ENCODE peak calls at places on chromosome 7, in ten cellular contexts. X is spleen; Z is transverse colon; D is brain microvascular endothelial cell; Q is PC-9; F is CD4-positive, alpha-beta T cell; G is H9; P is IMR-90; K is tibial nerve; L is CD8-positive, alpha-beta T cell. R is an unnamed sample. For H3K27me3, the result is how much of the 10 kb centered on the place peaks cover.

GRCh38 chr7:147145194-147145593 is 1028.6 kb downstream of the CNTNAP2 start:
- DNase-seq in X (no peak), Z (no peak), D (no peak), Q (no peak), F (no peak), G (no peak), P (no peak), K (no peak), L (no peak), R (no peak)

GRCh38 chr7:1200045-1200444 is 32.6 kb upstream of the UNCX start:
- DNase-seq in X (no peak), Z (no peak), D (peak), Q (no peak), F (no peak), G (no peak), P (peak), K (no peak), L (no peak), R (no peak)

GRCh38 chr7:4747746-4748145 is 27.7 kb upstream of the AP5Z1 start:
- DNase-seq in X (no peak), Z (no peak), D (no peak), Q (no peak), F (no peak), G (no peak), P (no peak), K (no peak), L (no peak), R (no peak)

GRCh38 chr7:116679495-116679894 is 7.5 kb downstream of the MET start:
- DNase-seq in X (no peak), Z (no peak), D (no peak), Q (no peak), F (no peak), G (no peak), P (no peak), K (no peak), L (no peak), R (no peak)

GRCh38 chr7:94393251-94393758 is 1.4 kb upstream of the COL1A2 start:
- DNase-seq in X (no peak), Z (no peak), D (peak), Q (no peak), F (no peak), G (peak), P (peak), K (peak), L (no peak), R (no peak)

GRCh38 chr7:38211940-38212339 is 33.9 kb downstream of the STARD3NL start:
- DNase-seq in X (no peak), Z (no peak), D (no peak), Q (no peak), F (no peak), G (no peak), P (no peak), K (no peak), L (no peak), R (peak)

GRCh38 chr7:116561697-116562483 is 37.1 kb downstream of the CAV1 start:
- DNase-seq in X (no peak), Z (no peak), D (no peak), Q (no peak), F (no peak), G (no peak), P (peak), K (no peak), L (no peak), R (peak)

GRCh38 chr7:73871163-73872011 is 10.4 kb downstream of the TMEM270 start:
- DNase-seq in X (no peak), Z (peak), D (no peak), Q (no peak), F (no peak), G (peak), P (no peak), K (no peak), L (no peak), R (no peak)

GRCh38 chr7:36110584-36110983 is 42.5 kb upstream of the EEPD1 start:
- DNase-seq in X (no peak), Z (no peak), D (no peak), Q (peak), F (no peak), G (no peak), P (no peak), K (no peak), L (no peak), R (no peak)

GRCh38 chr7:131328387-131329175 is 905 bp downstream of the MKLN1 start:
- DNase-seq in X (no peak), Z (no peak), D (peak), Q (no peak), F (no peak), G (no peak), P (peak), K (no peak), L (no peak), R (no peak)

GRCh38 chr7:34309584-34309983 is 348.4 kb upstream of the NPSR1 start:
- DNase-seq in X (no peak), Z (no peak), D (no peak), Q (no peak), F (no peak), G (no peak), P (no peak), K (no peak), L (no peak), R (no peak)

GRCh38 chr7:38020134-38020533 is 99.7 kb downstream of the EPDR1 start:
- DNase-seq in X (no peak), Z (no peak), D (peak), Q (no peak), F (no peak), G (no peak), P (no peak), K (no peak), L (no peak), R (peak)

GRCh38 chr7:47763063-47763974 is 181.4 kb upstream of the TNS3 start:
- DNase-seq in X (no peak), Z (peak), D (peak), Q (peak), F (no peak), G (no peak), P (peak), K (peak), L (no peak), R (no peak)

GRCh38 chr7:27689045-27689877 is 26.6 kb upstream of the HIBADH start:
- DNase-seq in X (no peak), Z (peak), D (peak), Q (peak), F (no peak), G (peak), P (peak), K (no peak), L (no peak), R (no peak)

GRCh38 chr7:47988496-47989386 is 9.3 kb upstream of the HUS1 start:
- DNase-seq in X (no peak), Z (no peak), D (peak), Q (no peak), F (no peak), G (peak), P (peak), K (no peak), L (no peak), R (no peak)

GRCh38 chr7:81430150-81430549 is 339.7 kb downstream of the HGF start:
- DNase-seq in X (no peak), Z (no peak), D (no peak), Q (no peak), F (no peak), G (no peak), P (no peak), K (no peak), L (no peak), R (no peak)

GRCh38 chr7:43196379-43196778 is 83.9 kb downstream of the HECW1 start:
- DNase-seq in X (no peak), Z (no peak), D (no peak), Q (no peak), F (no peak), G (no peak), P (no peak), K (no peak), L (no peak), R (no peak)

GRCh38 chr7:2438775-2439174 is 35.4 kb downstream of the CHST12 start:
- DNase-seq in X (no peak), Z (no peak), D (no peak), Q (no peak), F (no peak), G (no peak), P (no peak), K (no peak), L (no peak), R (no peak)

GRCh38 chr7:107201795-107202450 is 33.1 kb downstream of the HBP1 start:
- DNase-seq in X (no peak), Z (peak), D (peak), Q (no peak), F (no peak), G (peak), P (peak), K (no peak), L (no peak), R (no peak)

GRCh38 chr7:72674394-72674793 is 153.6 kb downstream of the TYW1B start:
- DNase-seq in X (no peak), Z (no peak), D (no peak), Q (no peak), F (no peak), G (no peak), P (no peak), K (no peak), L (no peak), R (no peak)

GRCh38 chr7:132150711-132151110 is 425.6 kb downstream of the PLXNA4 start:
- DNase-seq in X (no peak), Z (no peak), D (no peak), Q (no peak), F (no peak), G (no peak), P (no peak), K (no peak), L (no peak), R (no peak)

GRCh38 chr7:36764929-36765328 is 40.6 kb upstream of the AOAH start:
- DNase-seq in X (no peak), Z (no peak), D (no peak), Q (no peak), F (no peak), G (no peak), P (no peak), K (no peak), L (no peak), R (no peak)

GRCh38 chr7:151008511-151009323 is 15.6 kb downstream of the ATG9B start:
- DNase-seq in X (peak), Z (peak), D (no peak), Q (peak), F (peak), G (peak), P (no peak), K (no peak), L (peak), R (no peak)

GRCh38 chr7:152177696-152178404 is 152.4 kb downstream of the GALNT11 start:
- DNase-seq in X (no peak), Z (no peak), D (no peak), Q (no peak), F (no peak), G (no peak), P (peak), K (no peak), L (no peak), R (no peak)

DNA sequence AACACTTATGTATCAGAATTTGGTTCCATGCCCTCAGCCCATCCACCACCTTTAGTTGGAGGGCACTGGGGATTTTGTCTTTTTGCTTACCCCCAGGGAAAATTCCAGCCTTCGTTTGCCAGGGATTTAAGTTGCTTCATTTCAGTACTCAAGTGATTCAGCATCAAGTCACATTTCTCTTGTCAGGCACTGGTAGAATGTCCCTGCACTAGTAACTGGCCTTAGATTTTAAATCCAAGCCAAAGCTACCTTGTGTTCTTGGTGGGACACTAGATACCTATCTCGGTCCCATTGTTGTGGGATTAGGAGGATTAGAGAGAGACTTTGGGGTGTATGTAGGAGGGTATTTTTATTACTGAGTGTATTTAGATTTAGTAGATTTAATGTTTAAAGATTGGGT is 613.1 kb downstream of the SUGCT start:
- DNase-seq in X (no peak), Z (no peak), D (no peak), Q (no peak), F (no peak), G (no peak), P (peak), K (no peak), L (no peak), R (no peak)
- H3K27ac ChIP-seq in X (no peak), Z (no peak), D (no peak), Q (no peak), F (no peak), G (no peak), P (no peak), K (no peak), L (no peak), R (peak)

GRCh38 chr7:157693521-157694388 is 357.0 kb downstream of the DNAJB6 start:
- DNase-seq in X (peak), Z (no peak), D (no peak), Q (no peak), F (no peak), G (peak), P (no peak), K (no peak), L (no peak), R (no peak)
- H3K27me3 ChIP-seq in X (under half), Z (half or more), D (under half), Q (under half), F (half or more), G (under half), P (under half), K (under half), L (under half), R (under half)

GRCh38 chr7:55573234-55573504 is 867 bp upstream of the VOPP1 start:
- DNase-seq in X (no peak), Z (no peak), D (no peak), Q (no peak), F (no peak), G (no peak), P (no peak), K (no peak), L (no peak), R (no peak)
- H3K27ac ChIP-seq in X (peak), Z (peak), D (no peak), Q (no peak), F (peak), G (no peak), P (peak), K (peak), L (peak), R (peak)

GRCh38 chr7:155808551-155809331 is 3.5 kb downstream of the SHH start:
- DNase-seq in X (peak), Z (peak), D (no peak), Q (no peak), F (no peak), G (no peak), P (no peak), K (no peak), L (no peak), R (no peak)
- H3K27me3 ChIP-seq in X (under half), Z (half or more), D (under half), Q (under half), F (half or more), G (half or more), P (half or more), K (half or more), L (under half), R (half or more)

DNA sequence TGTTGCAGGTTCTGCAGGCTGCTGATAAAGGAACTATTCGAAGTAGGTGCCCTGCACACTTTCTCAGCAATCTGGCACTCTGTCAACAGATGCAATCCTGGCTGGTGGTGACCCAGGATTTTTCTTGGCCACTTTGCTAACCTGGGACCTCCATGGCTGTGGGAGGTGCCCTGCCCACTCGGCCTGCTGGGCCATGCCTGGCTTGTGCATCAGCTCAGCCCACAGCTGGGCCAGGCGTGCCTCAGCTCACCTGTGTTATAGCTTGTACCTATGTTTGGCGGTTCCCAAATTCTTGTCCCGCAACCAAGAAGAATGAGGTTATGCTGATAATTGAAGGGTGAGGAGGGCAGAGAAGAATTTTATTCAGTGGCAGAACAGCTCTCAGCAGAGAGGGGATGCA is 141.7 kb downstream of the NPY start:
- DNase-seq in X (no peak), Z (no peak), D (no peak), Q (no peak), F (no peak), G (no peak), P (no peak), K (no peak), L (no peak), R (no peak)
- H3K27ac ChIP-seq in X (no peak), Z (no peak), D (no peak), Q (no peak), F (no peak), G (no peak), P (no peak), K (no peak), L (no peak), R (no peak)

GRCh38 chr7:155985518-155986427 is 173.5 kb upstream of the SHH start:
- DNase-seq in X (no peak), Z (no peak), D (no peak), Q (no peak), F (no peak), G (peak), P (no peak), K (peak), L (no peak), R (no peak)
- H3K27me3 ChIP-seq in X (under half), Z (under half), D (under half), Q (under half), F (under half), G (under half), P (under half), K (under half), L (under half), R (under half)

GRCh38 chr7:105132835-105133234 is 118.8 kb downstream of the KMT2E start:
- DNase-seq in X (no peak), Z (no peak), D (no peak), Q (no peak), F (no peak), G (no peak), P (no peak), K (no peak), L (no peak), R (no peak)
- H3K27ac ChIP-seq in X (no peak), Z (no peak), D (no peak), Q (no peak), F (no peak), G (no peak), P (no peak), K (no peak), L (no peak), R (no peak)

DNA sequence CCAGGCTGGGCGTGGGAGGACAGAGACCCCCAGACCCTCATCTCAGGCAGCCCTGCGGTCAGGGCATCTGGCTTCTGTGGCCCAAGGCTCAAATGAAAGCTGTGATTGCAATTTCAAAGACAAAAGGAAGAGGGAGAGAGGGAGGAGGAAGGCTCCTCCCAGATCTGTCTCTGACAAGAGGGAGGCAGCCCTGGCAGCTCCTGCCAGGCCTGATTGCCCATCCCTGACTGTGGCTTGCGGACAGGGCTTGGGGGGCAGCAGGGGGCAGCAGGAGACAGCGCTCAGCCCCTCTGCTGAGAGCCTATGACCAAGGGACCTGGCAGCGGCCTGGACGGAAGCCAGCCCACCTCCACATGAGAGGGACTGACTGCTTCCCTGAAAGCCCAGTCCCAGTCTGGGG is 91.8 kb downstream of the PTPRN2 start:
- DNase-seq in X (peak), Z (peak), D (no peak), Q (no peak), F (no peak), G (peak), P (no peak), K (no peak), L (no peak), R (no peak)
- H3K27me3 ChIP-seq in X (under half), Z (under half), D (under half), Q (half or more), F (under half), G (under half), P (under half), K (under half), L (under half), R (under half)

GRCh38 chr7:29115130-29115529 is 31.2 kb downstream of the CPVL start:
- DNase-seq in X (no peak), Z (no peak), D (no peak), Q (no peak), F (no peak), G (no peak), P (no peak), K (no peak), L (no peak), R (no peak)
- H3K27ac ChIP-seq in X (peak), Z (no peak), D (no peak), Q (peak), F (no peak), G (no peak), P (no peak), K (no peak), L (no peak), R (no peak)